ENCODE peak calls at places on chromosome 17, in ten cellular contexts. N is activated CD8-positive, alpha-beta T cell treated with anti-CD3 and anti-CD28 coated beads, Interleukin-2, amount 10 ng/mL, durations not matched to agents 7 days and 5 days; S is Caco-2; W is Karpas-422; X is thoracic aorta; R is RWPE1; L is activated B cell treated with CpG ODN at 0.5 μM for 24 hours; U is mucosa of gallbladder; G is NCI-H524; V is heart left ventricle. Z is an unnamed sample.

GRCh38 chr17:37051839-37052238 is 103.1 kb downstream of the AATF start:
- DNase-seq in N (no peak), S (no peak), W (no peak), X (no peak), R (no peak), L (no peak), U (no peak), G (no peak), V (no peak), Z (no peak)

GRCh38 chr17:918102-918740 is 61.4 kb downstream of the NXN start:
- DNase-seq in N (no peak), S (no peak), W (no peak), X (no peak), R (no peak), L (no peak), U (no peak), G (no peak), V (peak), Z (no peak)

GRCh38 chr17:46193246-46193625 is at the start of gene KANSL1:
- DNase-seq in N (peak), S (peak), W (peak), X (peak), R (peak), L (no peak), U (peak), G (peak), V (peak), Z (peak)

GRCh38 chr17:39270923-39271322 is 45.2 kb upstream of the STAC2 start:
- DNase-seq in N (no peak), S (no peak), W (peak), X (no peak), R (peak), L (no peak), U (no peak), G (no peak), V (no peak), Z (peak)

GRCh38 chr17:82302991-82303943 is 14.1 kb downstream of the CD7 start:
- DNase-seq in N (peak), S (peak), W (no peak), X (no peak), R (no peak), L (no peak), U (no peak), G (no peak), V (no peak), Z (no peak)

GRCh38 chr17:66789093-66789492 is 45.8 kb upstream of the CACNG5 start:
- DNase-seq in N (no peak), S (no peak), W (no peak), X (no peak), R (no peak), L (no peak), U (no peak), G (no peak), V (no peak), Z (no peak)

GRCh38 chr17:6019959-6020358 is 50.2 kb upstream of the WSCD1 start:
- DNase-seq in N (no peak), S (no peak), W (no peak), X (no peak), R (no peak), L (no peak), U (no peak), G (no peak), V (no peak), Z (no peak)

GRCh38 chr17:76714822-76715461 is 4.2 kb upstream of the MXRA7 start:
- DNase-seq in N (peak), S (peak), W (peak), X (no peak), R (no peak), L (peak), U (peak), G (no peak), V (peak), Z (peak)

GRCh38 chr17:75594499-75595283 is 7.1 kb downstream of the MYO15B start:
- DNase-seq in N (no peak), S (peak), W (peak), X (no peak), R (no peak), L (no peak), U (no peak), G (no peak), V (no peak), Z (no peak)

GRCh38 chr17:42202696-42203095 is 8.4 kb upstream of the GHDC start:
- DNase-seq in N (no peak), S (no peak), W (peak), X (no peak), R (no peak), L (no peak), U (no peak), G (no peak), V (no peak), Z (no peak)

GRCh38 chr17:49379926-49380325 is 17.9 kb upstream of the ZNF652 start:
- DNase-seq in N (no peak), S (no peak), W (no peak), X (no peak), R (no peak), L (no peak), U (no peak), G (no peak), V (no peak), Z (no peak)

GRCh38 chr17:67891481-67892119 is 66.3 kb downstream of the BPTF start:
- DNase-seq in N (no peak), S (peak), W (no peak), X (no peak), R (peak), L (no peak), U (no peak), G (peak), V (no peak), Z (peak)

GRCh38 chr17:20116683-20117309 is 107.6 kb downstream of the SPECC1 start:
- DNase-seq in N (peak), S (peak), W (peak), X (no peak), R (peak), L (peak), U (peak), G (peak), V (no peak), Z (peak)

GRCh38 chr17:74759243-74759801 is 10.9 kb downstream of the NHERF1 start:
- DNase-seq in N (peak), S (peak), W (no peak), X (no peak), R (no peak), L (no peak), U (no peak), G (peak), V (no peak), Z (no peak)

GRCh38 chr17:68812876-68813584 is 142.2 kb downstream of the ABCA8 start:
- DNase-seq in N (no peak), S (no peak), W (no peak), X (no peak), R (no peak), L (no peak), U (no peak), G (no peak), V (no peak), Z (no peak)

GRCh38 chr17:29400818-29401217 is 10.7 kb downstream of the TAOK1 start:
- DNase-seq in N (no peak), S (no peak), W (no peak), X (no peak), R (no peak), L (no peak), U (no peak), G (no peak), V (no peak), Z (no peak)

GRCh38 chr17:14389656-14390055 is 88.8 kb downstream of the HS3ST3B1 start:
- DNase-seq in N (no peak), S (no peak), W (no peak), X (no peak), R (no peak), L (no peak), U (no peak), G (no peak), V (no peak), Z (no peak)

Z was measured in Caki2.